ENCODE peak calls at places on chromosome 6, in four cellular contexts. G is heart left ventricle, M is brain microvascular endothelial cell, R is colonic mucosa. O is an unnamed sample.

GRCh38 chr6:53500095-53500494 is 44.8 kb downstream of the GCLC start:
- DNase-seq in G (no peak), M (no peak), R (no peak), O (no peak)

GRCh38 chr6:140909156-140909555 is 1223.6 kb upstream of the GJE1 start:
- DNase-seq in G (no peak), M (peak), R (no peak), O (no peak)

GRCh38 chr6:137775720-137776119 is 91.3 kb upstream of the TNFAIP3 start:
- DNase-seq in G (peak), M (no peak), R (no peak), O (no peak)

GRCh38 chr6:19454999-19455392 is 382.2 kb upstream of the ID4 start:
- DNase-seq in G (no peak), M (no peak), R (no peak), O (no peak)

GRCh38 chr6:104256547-104257144 is 603.1 kb downstream of the HACE1 start:
- DNase-seq in G (no peak), M (no peak), R (no peak), O (no peak)

GRCh38 chr6:164345340-164345739 is 930.8 kb downstream of the QKI start:
- DNase-seq in G (no peak), M (no peak), R (no peak), O (no peak)

GRCh38 chr6:74114428-74114827 is 418.4 kb downstream of the CD109 start:
- DNase-seq in G (no peak), M (no peak), R (no peak), O (no peak)

GRCh38 chr6:7200598-7201443 is 93.1 kb downstream of the RREB1 start:
- DNase-seq in G (no peak), M (no peak), R (peak), O (no peak)

GRCh38 chr6:84103029-84103428 is 69.5 kb downstream of the MRAP2 start:
- DNase-seq in G (no peak), M (no peak), R (no peak), O (no peak)

GRCh38 chr6:56381852-56382251 is 134.5 kb upstream of the COL21A1 start:
- DNase-seq in G (no peak), M (no peak), R (no peak), O (no peak)

GRCh38 chr6:154605207-154605877 is 94.9 kb upstream of the CNKSR3 start:
- DNase-seq in G (no peak), M (no peak), R (no peak), O (no peak)

GRCh38 chr6:35216832-35217811 is 3.4 kb downstream of the SCUBE3 start:
- DNase-seq in G (no peak), M (no peak), R (no peak), O (no peak)

GRCh38 chr6:148700047-148700712 is 46.6 kb upstream of the UST start:
- DNase-seq in G (no peak), M (no peak), R (no peak), O (no peak)
- H3K4me3 ChIP-seq in G (peak), M (no peak), R (peak), O (peak)

DNA sequence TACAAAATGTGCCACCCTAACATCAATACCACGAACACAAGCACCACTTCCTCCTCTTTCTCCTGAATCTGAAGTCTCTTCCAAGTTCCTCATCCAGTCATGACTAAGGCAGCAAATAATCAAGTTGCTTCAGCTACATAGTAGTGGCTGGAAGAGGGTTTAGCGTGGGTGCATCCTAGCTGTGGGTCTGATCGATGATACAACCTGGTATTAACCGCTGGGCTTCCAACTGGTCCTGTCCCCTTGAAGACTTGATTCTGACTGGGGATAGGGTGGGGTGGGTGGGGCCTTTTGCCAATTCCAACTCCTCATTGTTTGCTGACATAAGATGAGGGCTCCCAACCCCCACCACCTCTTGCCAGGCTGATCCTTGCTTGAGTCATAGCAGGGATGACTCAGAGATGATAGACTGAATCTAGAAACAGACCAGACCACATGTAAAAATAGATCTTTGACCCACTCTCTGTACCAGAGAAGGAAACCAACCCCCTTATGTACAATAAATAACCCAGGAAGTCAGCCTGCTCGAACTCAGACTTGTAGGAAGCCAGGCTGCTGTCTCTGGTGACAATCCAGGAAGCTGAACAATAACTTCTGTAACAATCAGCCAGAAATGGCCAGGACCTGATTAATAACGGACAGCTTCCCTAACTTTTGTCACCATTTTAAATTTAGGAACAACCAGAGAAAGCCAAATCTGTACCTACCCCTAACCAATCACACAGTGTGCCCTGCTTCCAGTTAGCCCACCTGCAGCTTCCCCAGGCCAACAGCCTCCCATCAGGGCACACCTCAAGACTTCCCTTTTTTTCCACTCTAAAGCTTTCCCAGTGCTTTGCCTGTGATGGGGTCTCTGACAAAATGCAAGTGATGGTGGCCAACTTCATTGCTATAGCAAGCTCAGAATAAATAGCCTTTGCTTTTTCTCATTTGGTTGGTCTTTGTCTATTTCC is 68.9 kb upstream of the FAM184A start:
- DNase-seq in G (peak), M (peak), R (peak), O (peak)
- H3K27ac ChIP-seq in G (no peak), M (peak), R (peak), O (no peak)

GRCh38 chr6:75494290-75494689 is 690 bp upstream of the FILIP1 start:
- DNase-seq in G (no peak), M (no peak), R (no peak), O (no peak)
- H3K4me3 ChIP-seq in G (peak), M (no peak), R (no peak), O (peak)

GRCh38 chr6:31575335-31575901 is at the start of gene TNF:
- DNase-seq in G (peak), M (no peak), R (peak), O (peak)

GRCh38 chr6:31573239-31574105 is 1.4 kb downstream of the LTA start:
- DNase-seq in G (no peak), M (no peak), R (no peak), O (no peak)

GRCh38 chr6:31572041-31572911 is at the start of gene LTA:
- DNase-seq in G (no peak), M (no peak), R (no peak), O (no peak)

GRCh38 chr6:31575952-31576684 is 753 bp downstream of the TNF start:
- DNase-seq in G (no peak), M (no peak), R (no peak), O (no peak)

GRCh38 chr6:31574106-31575061 is 981 bp upstream of the TNF start:
- DNase-seq in G (no peak), M (no peak), R (no peak), O (no peak)
- H3K27ac ChIP-seq in G (peak), M (no peak), R (peak), O (no peak)